ENCODE peak calls at places on chromosomes 12 and 14, in six cellular contexts. One of them, this sample, is unnamed.
A peak's percentile ranks its signal among the peaks of the same experiment; 100 is the strongest.

GRCh38 chr12:65632131-65632855 is 192.0 kb upstream of the HMGA2 start:
- DNase-seq in Karpas-422: no peak
- DNase-seq in NCI-H1092 treated with DMSO at 0.1 percent for 48 hours: no peak
- DNase-seq in NCI-H69: no peak
- DNase-seq in AG09319: no peak
- DNase-seq in NCI-H510A: no peak
- DNase-seq in this sample: peak; percentile 22

GRCh38 chr12:121804417-121805111 is 755 bp downstream of the SETD1B start:
- DNase-seq in NCI-H510A: peak; percentile 32
- DNase-seq in NCI-H69: peak; percentile 68
- DNase-seq in Karpas-422: peak; percentile 55
- DNase-seq in AG09319: no peak
- DNase-seq in NCI-H1092 treated with DMSO at 0.1 percent for 48 hours: peak; percentile 7
- DNase-seq in this sample: no peak

GRCh38 chr14:54784657-54785056 is 118.0 kb downstream of the GCH1 start:
- DNase-seq in AG09319: no peak
- DNase-seq in NCI-H510A: no peak
- DNase-seq in Karpas-422: no peak
- DNase-seq in NCI-H1092 treated with DMSO at 0.1 percent for 48 hours: no peak
- DNase-seq in NCI-H69: peak; percentile 33
- DNase-seq in this sample: no peak

GRCh38 chr12:89051065-89051677 is 301.1 kb downstream of the DUSP6 start:
- DNase-seq in NCI-H510A: no peak
- DNase-seq in AG09319: no peak
- DNase-seq in NCI-H69: peak; percentile 69
- DNase-seq in Karpas-422: peak; percentile 76
- DNase-seq in NCI-H1092 treated with DMSO at 0.1 percent for 48 hours: peak; percentile 55
- DNase-seq in this sample: peak; percentile 56

GRCh38 chr14:93003945-93004698 is 81.2 kb downstream of the CHGA start:
- DNase-seq in AG09319: no peak
- DNase-seq in NCI-H69: no peak
- DNase-seq in NCI-H510A: no peak
- DNase-seq in Karpas-422: no peak
- DNase-seq in NCI-H1092 treated with DMSO at 0.1 percent for 48 hours: no peak
- DNase-seq in this sample: peak; percentile 74

GRCh38 chr12:20142295-20142694 is 226.0 kb upstream of the PDE3A start:
- DNase-seq in NCI-H1092 treated with DMSO at 0.1 percent for 48 hours: no peak
- DNase-seq in AG09319: no peak
- DNase-seq in NCI-H510A: no peak
- DNase-seq in NCI-H69: peak; percentile 52
- DNase-seq in Karpas-422: no peak
- DNase-seq in this sample: no peak

GRCh38 chr12:48070731-48071130 is 35.1 kb downstream of the SENP1 start:
- DNase-seq in AG09319: no peak
- DNase-seq in NCI-H1092 treated with DMSO at 0.1 percent for 48 hours: no peak
- DNase-seq in NCI-H69: no peak
- DNase-seq in Karpas-422: no peak
- DNase-seq in NCI-H510A: no peak
- DNase-seq in this sample: no peak

GRCh38 chr12:45122776-45123380 is 72.0 kb upstream of the DBX2 start:
- DNase-seq in NCI-H510A: no peak
- DNase-seq in AG09319: no peak
- DNase-seq in NCI-H1092 treated with DMSO at 0.1 percent for 48 hours: peak; percentile 62
- DNase-seq in Karpas-422: no peak
- DNase-seq in NCI-H69: peak; percentile 68
- DNase-seq in this sample: peak; percentile 51

GRCh38 chr14:91870001-91870400 is 2.7 kb upstream of the TC2N start:
- DNase-seq in Karpas-422: no peak
- DNase-seq in NCI-H69: no peak
- DNase-seq in AG09319: no peak
- DNase-seq in NCI-H1092 treated with DMSO at 0.1 percent for 48 hours: no peak
- DNase-seq in NCI-H510A: no peak
- DNase-seq in this sample: no peak

GRCh38 chr14:73143003-73143402 is 6.7 kb downstream of the PSEN1 start:
- DNase-seq in NCI-H69: no peak
- DNase-seq in AG09319: no peak
- DNase-seq in Karpas-422: no peak
- DNase-seq in NCI-H510A: no peak
- DNase-seq in NCI-H1092 treated with DMSO at 0.1 percent for 48 hours: no peak
- DNase-seq in this sample: peak; percentile 10

GRCh38 chr12:58629376-58629775 is 290.9 kb downstream of the LRIG3 start:
- DNase-seq in AG09319: peak; percentile 14
- DNase-seq in Karpas-422: no peak
- DNase-seq in NCI-H510A: no peak
- DNase-seq in NCI-H69: no peak
- DNase-seq in NCI-H1092 treated with DMSO at 0.1 percent for 48 hours: no peak
- DNase-seq in this sample: peak; percentile 76

GRCh38 chr12:43836455-43836989 is 641 bp downstream of the TMEM117 start:
- DNase-seq in Karpas-422: no peak
- DNase-seq in NCI-H1092 treated with DMSO at 0.1 percent for 48 hours: no peak
- DNase-seq in NCI-H510A: no peak
- DNase-seq in NCI-H69: peak; percentile 61
- DNase-seq in AG09319: no peak
- DNase-seq in this sample: peak; percentile 40

GRCh38 chr14:69535230-69535848 is 39.3 kb downstream of the CCDC177 start:
- DNase-seq in NCI-H510A: peak; percentile 21
- DNase-seq in Karpas-422: no peak
- DNase-seq in AG09319: peak; percentile 12
- DNase-seq in NCI-H69: peak; percentile 81
- DNase-seq in NCI-H1092 treated with DMSO at 0.1 percent for 48 hours: peak; percentile 71
- DNase-seq in this sample: peak; percentile 43

GRCh38 chr12:113314121-113314529 is 20.8 kb downstream of the SLC8B1 start:
- DNase-seq in NCI-H510A: no peak
- DNase-seq in Karpas-422: no peak
- DNase-seq in NCI-H69: no peak
- DNase-seq in AG09319: no peak
- DNase-seq in NCI-H1092 treated with DMSO at 0.1 percent for 48 hours: no peak
- DNase-seq in this sample: no peak

GRCh38 chr14:102774391-102775153 is 2.7 kb upstream of the TRAF3 start:
- DNase-seq in NCI-H69: peak; percentile 78
- DNase-seq in NCI-H510A: no peak
- DNase-seq in NCI-H1092 treated with DMSO at 0.1 percent for 48 hours: peak; percentile 65
- DNase-seq in AG09319: no peak
- DNase-seq in Karpas-422: peak; percentile 94
- DNase-seq in this sample: peak; percentile 66

GRCh38 chr12:62693291-62694040 is 226.8 kb downstream of the MON2 start:
- DNase-seq in NCI-H69: peak; percentile 66
- DNase-seq in Karpas-422: no peak
- DNase-seq in AG09319: no peak
- DNase-seq in NCI-H1092 treated with DMSO at 0.1 percent for 48 hours: no peak
- DNase-seq in NCI-H510A: no peak
- DNase-seq in this sample: no peak